ENCODE peak calls at places on chromosomes 11 and 22, in eight cellular contexts. D is substantia nigra, Q is T-cell, U is ELR, Z is activated T-cell treated with anti-CD3 and anti-CD28 coated beads for 24 hours, H is AG04450, L is foreskin fibroblast, E is pancreas. B is an unnamed sample.

GRCh38 chr22:26215766-26216165 is 46.5 kb downstream of the SEZ6L start:
- DNase-seq in D (no peak), Q (no peak), U (no peak), Z (no peak), H (no peak), L (no peak), E (no peak), B (no peak)

GRCh38 chr22:22786301-22787115 is 101.1 kb upstream of the IGLL5 start:
- DNase-seq in D (no peak), Q (no peak), U (no peak), Z (no peak), H (no peak), L (no peak), E (no peak), B (no peak)

GRCh38 chr11:26134481-26135355 is 197.2 kb upstream of the ANO3 start:
- DNase-seq in D (no peak), Q (no peak), U (peak), Z (no peak), H (no peak), L (peak), E (no peak), B (no peak)

GRCh38 chr11:9178716-9179115 is 86.4 kb downstream of the DENND5A start:
- DNase-seq in D (no peak), Q (no peak), U (no peak), Z (no peak), H (no peak), L (no peak), E (no peak), B (no peak)

GRCh38 chr11:100068116-100068515 is 619.0 kb upstream of the ARHGAP42 start:
- DNase-seq in D (no peak), Q (no peak), U (no peak), Z (no peak), H (no peak), L (no peak), E (no peak), B (no peak)

GRCh38 chr22:36940676-36941075 is 27.2 kb downstream of the CSF2RB start:
- DNase-seq in D (no peak), Q (no peak), U (no peak), Z (no peak), H (no peak), L (no peak), E (no peak), B (peak)

GRCh38 chr22:23365961-23366360 is 185.7 kb downstream of the BCR start:
- DNase-seq in D (no peak), Q (no peak), U (no peak), Z (no peak), H (no peak), L (no peak), E (no peak), B (no peak)

GRCh38 chr11:46845440-46845739 is 690 bp downstream of the CKAP5 start:
- DNase-seq in D (no peak), Q (no peak), U (no peak), Z (no peak), H (no peak), L (no peak), E (no peak), B (no peak)

GRCh38 chr11:92329644-92330043 is 105.0 kb downstream of the FAT3 start:
- DNase-seq in D (no peak), Q (no peak), U (no peak), Z (no peak), H (no peak), L (peak), E (no peak), B (no peak)

GRCh38 chr22:25060522-25061071 is 108.1 kb downstream of the KIAA1671 start:
- DNase-seq in D (no peak), Q (no peak), U (no peak), Z (peak), H (no peak), L (no peak), E (no peak), B (no peak)

GRCh38 chr11:125261471-125262087 is 97.0 kb downstream of the PKNOX2 start:
- DNase-seq in D (no peak), Q (no peak), U (no peak), Z (no peak), H (no peak), L (peak), E (no peak), B (no peak)

GRCh38 chr11:33987975-33988580 is 63.5 kb upstream of the CAPRIN1 start:
- DNase-seq in D (peak), Q (peak), U (peak), Z (peak), H (peak), L (peak), E (peak), B (peak)

GRCh38 chr11:80255021-80255420 is 814.2 kb upstream of the TENM4 start:
- DNase-seq in D (no peak), Q (no peak), U (no peak), Z (no peak), H (no peak), L (no peak), E (no peak), B (no peak)

GRCh38 chr11:63212742-63213141 is 30.7 kb downstream of the SLC22A25 start:
- DNase-seq in D (no peak), Q (peak), U (peak), Z (no peak), H (no peak), L (peak), E (peak), B (no peak)

GRCh38 chr11:26741036-26741435 is 19.2 kb upstream of the SLC5A12 start:
- DNase-seq in D (no peak), Q (no peak), U (no peak), Z (no peak), H (no peak), L (peak), E (no peak), B (no peak)

GRCh38 chr11:33168605-33169240 is 7.4 kb upstream of the CSTF3 start:
- DNase-seq in D (no peak), Q (no peak), U (no peak), Z (no peak), H (no peak), L (peak), E (no peak), B (no peak)

GRCh38 chr11:15216678-15217077 is 102.0 kb downstream of the INSC start:
- DNase-seq in D (no peak), Q (no peak), U (peak), Z (no peak), H (no peak), L (peak), E (no peak), B (no peak)

GRCh38 chr22:27835446-27835845 is 33.9 kb upstream of the MN1 start:
- DNase-seq in D (no peak), Q (no peak), U (no peak), Z (no peak), H (no peak), L (no peak), E (no peak), B (no peak)

GRCh38 chr11:102287963-102288744 is 29.1 kb upstream of the BIRC3 start:
- DNase-seq in D (peak), Q (no peak), U (peak), Z (peak), H (peak), L (peak), E (peak), B (no peak)

GRCh38 chr22:27748355-27749168 is 53.0 kb downstream of the MN1 start:
- DNase-seq in D (no peak), Q (no peak), U (peak), Z (no peak), H (no peak), L (peak), E (no peak), B (no peak)

GRCh38 chr11:120305286-120305685 is 19.8 kb upstream of the TLCD5 start:
- DNase-seq in D (no peak), Q (no peak), U (peak), Z (no peak), H (no peak), L (no peak), E (no peak), B (no peak)

GRCh38 chr22:17930455-17931313 is 93.7 kb downstream of the MICAL3 start:
- DNase-seq in D (no peak), Q (no peak), U (no peak), Z (no peak), H (no peak), L (no peak), E (no peak), B (no peak)

GRCh38 chr11:85768473-85769146 is 42.3 kb downstream of the SYTL2 start:
- DNase-seq in D (no peak), Q (no peak), U (no peak), Z (no peak), H (no peak), L (no peak), E (no peak), B (no peak)

GRCh38 chr11:36070215-36070976 is 126.5 kb downstream of the LDLRAD3 start:
- DNase-seq in D (no peak), Q (no peak), U (no peak), Z (no peak), H (no peak), L (no peak), E (no peak), B (no peak)

GRCh38 chr11:10155793-10156490 is 138.1 kb downstream of the SBF2 start:
- DNase-seq in D (no peak), Q (no peak), U (no peak), Z (no peak), H (no peak), L (no peak), E (no peak), B (no peak)

GRCh38 chr11:118227865-118228785 is 3.3 kb upstream of the JAML start:
- DNase-seq in D (no peak), Q (no peak), U (no peak), Z (no peak), H (no peak), L (no peak), E (no peak), B (no peak)

GRCh38 chr22:35564975-35565867 is 24.6 kb downstream of the RASD2 start:
- DNase-seq in D (no peak), Q (no peak), U (no peak), Z (no peak), H (no peak), L (peak), E (no peak), B (no peak)

GRCh38 chr11:106961518-106961917 is 56.8 kb downstream of the GUCY1A2 start:
- DNase-seq in D (no peak), Q (no peak), U (peak), Z (no peak), H (peak), L (peak), E (no peak), B (no peak)

GRCh38 chr11:91591021-91591420 is 633.6 kb upstream of the FAT3 start:
- DNase-seq in D (no peak), Q (no peak), U (no peak), Z (no peak), H (no peak), L (no peak), E (no peak), B (no peak)

GRCh38 chr11:126601550-126602215 is 246.2 kb downstream of the ST3GAL4 start:
- DNase-seq in D (no peak), Q (no peak), U (no peak), Z (no peak), H (no peak), L (no peak), E (no peak), B (no peak)

GRCh38 chr11:27462543-27462942 is 10.0 kb downstream of the LGR4 start:
- DNase-seq in D (no peak), Q (no peak), U (peak), Z (no peak), H (no peak), L (no peak), E (no peak), B (no peak)

B was measured in right lobe of liver.